ENCODE peak calls at places on chromosomes 11 and 22, in nine cellular contexts. A is transverse colon, S is tibial nerve, B is A549, O is ovary, M is esophagus muscularis mucosa, V is HepG2, H is stomach, P is K562. Y is an unnamed sample.

GRCh38 chr11:124586247-124586860 is 16.6 kb downstream of the OR8A1 start:
- DNase-seq in S (peak; percentile 43), H (peak; percentile 55), O (peak; percentile 50), A (peak; percentile 44), V (peak; percentile 33), P (peak; percentile 75), M (no peak), B (peak; percentile 50), Y (no peak)

GRCh38 chr11:19935507-19935906 is 222.9 kb downstream of the NAV2 start:
- DNase-seq in O (no peak), A (no peak), V (no peak), M (no peak), B (peak; percentile 31), H (no peak), S (no peak), P (no peak), Y (no peak)

GRCh38 chr11:69465236-69466000 is 16.0 kb upstream of the LINC01488 start:
- DNase-seq in A (peak; percentile 64), M (no peak), S (no peak), H (no peak), P (no peak), B (no peak), O (no peak), V (no peak), Y (no peak)

GRCh38 chr22:40044870-40045834 is 50.4 kb downstream of the FAM83F start:
- DNase-seq in S (no peak), M (no peak), P (peak; percentile 62), B (peak; percentile 25), H (peak; percentile 56), A (peak; percentile 68), V (peak; percentile 20), O (peak; percentile 75), Y (no peak)

GRCh38 chr22:27226666-27227065 is 569.3 kb downstream of the MIAT start:
- DNase-seq in B (no peak), O (no peak), M (no peak), A (no peak), V (no peak), H (no peak), S (no peak), P (no peak), Y (no peak)

GRCh38 chr22:50271519-50271970 is 1.4 kb upstream of the MAPK11 start:
- DNase-seq in O (peak; percentile 86), A (peak; percentile 75), S (no peak), P (peak; percentile 84), B (peak; percentile 52), M (no peak), V (peak; percentile 34), H (peak; percentile 77), Y (no peak)

GRCh38 chr11:20208622-20209090 is 48.4 kb upstream of the DBX1 start:
- DNase-seq in O (no peak), P (no peak), H (no peak), A (no peak), S (no peak), B (no peak), V (no peak), M (no peak), Y (no peak)

GRCh38 chr11:28727254-28727653 is 619.1 kb downstream of the METTL15 start:
- DNase-seq in S (no peak), M (no peak), H (no peak), P (no peak), V (no peak), A (no peak), B (no peak), O (no peak), Y (no peak)

GRCh38 chr11:60925685-60926267 is 1.5 kb downstream of the TMEM132A start:
- DNase-seq in B (peak; percentile 52), S (no peak), H (no peak), A (no peak), P (no peak), M (no peak), V (no peak), O (no peak), Y (no peak)

GRCh38 chr11:76797341-76798201 is 14.4 kb downstream of the TSKU start:
- DNase-seq in H (no peak), O (no peak), P (no peak), M (peak; percentile 86), V (no peak), S (no peak), B (no peak), A (no peak), Y (peak; percentile 77)

GRCh38 chr11:72113170-72113808 is 794 bp upstream of the ANAPC15 start:
- DNase-seq in H (no peak), A (no peak), V (no peak), P (no peak), B (no peak), S (no peak), O (no peak), M (no peak), Y (no peak)

GRCh38 chr11:125062931-125063428 is at the start of gene SLC37A2:
- DNase-seq in A (peak; percentile 73), B (peak; percentile 11), M (peak; percentile 92), V (peak; percentile 45), S (peak; percentile 37), P (no peak), O (peak; percentile 76), H (peak; percentile 73), Y (peak; percentile 82)

GRCh38 chr11:93525601-93526000 is 17.6 kb downstream of the SMCO4 start:
- DNase-seq in B (no peak), V (no peak), M (no peak), S (no peak), P (peak; percentile 36), O (no peak), A (no peak), H (no peak), Y (no peak)

GRCh38 chr22:42752912-42753311 is 32.2 kb upstream of the A4GALT start:
- DNase-seq in O (no peak), H (no peak), B (no peak), S (no peak), P (no peak), V (no peak), M (no peak), A (no peak), Y (no peak)

GRCh38 chr22:26979294-26979693 is 321.9 kb downstream of the MIAT start:
- DNase-seq in O (no peak), H (no peak), S (no peak), A (no peak), M (no peak), V (no peak), P (no peak), B (no peak), Y (no peak)

GRCh38 chr11:44404736-44405395 is 94.9 kb upstream of the ALX4 start:
- DNase-seq in P (no peak), S (no peak), V (no peak), M (no peak), A (no peak), B (no peak), H (no peak), O (no peak), Y (no peak)

GRCh38 chr11:30392977-30393376 is 70.1 kb downstream of the ARL14EP start:
- DNase-seq in H (no peak), S (no peak), P (no peak), V (no peak), O (no peak), A (no peak), M (no peak), B (no peak), Y (no peak)

DNA sequence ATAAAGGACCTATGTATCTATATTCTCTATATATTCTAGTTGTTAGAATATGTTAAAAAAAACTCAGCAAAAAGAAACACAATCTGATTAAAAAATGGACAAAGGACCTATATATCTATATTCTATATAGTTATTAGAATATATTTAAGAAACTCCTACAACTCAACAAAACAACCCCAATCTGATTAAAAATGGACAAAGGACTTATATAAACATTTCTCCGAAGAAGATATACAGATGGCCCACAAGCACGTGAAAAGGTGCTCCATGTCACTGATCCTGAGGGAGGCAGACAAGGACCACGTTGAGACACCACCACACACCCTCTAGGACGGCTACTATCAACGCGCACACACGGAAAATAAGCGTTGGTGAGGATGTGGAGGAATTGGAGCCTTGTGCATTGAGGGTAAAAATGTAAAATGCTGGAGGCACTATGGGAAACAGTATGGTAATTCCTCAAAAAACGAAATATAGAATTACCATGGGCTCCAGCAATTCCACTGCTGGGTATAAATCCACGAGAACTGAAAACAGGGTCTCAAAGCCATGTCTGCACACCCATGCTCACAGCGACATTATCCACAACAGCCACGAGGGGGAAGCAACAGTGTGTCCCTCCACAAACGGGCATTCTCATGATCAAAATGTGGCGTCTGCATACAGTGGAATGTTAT is 22.7 kb downstream of the YPEL1 start:
- DNase-seq in H (peak; percentile 69), V (peak; percentile 77), M (no peak), A (peak; percentile 59), B (peak; percentile 72), P (peak; percentile 99), S (no peak), O (peak; percentile 69), Y (no peak)
- TF ChIP-seq EP300 in H (no peak), V (no peak), M (no peak), A (no peak), B (no peak), P (peak; percentile 64), S (no peak), O (no peak), Y (no peak)

GRCh38 chr11:35949242-35949641 is 5.4 kb downstream of the LDLRAD3 start:
- DNase-seq in A (no peak), M (no peak), V (no peak), H (no peak), B (no peak), P (no peak), O (no peak), S (no peak), Y (no peak)
- TF ChIP-seq POLR2A in A (no peak), M (no peak), V (no peak), H (no peak), B (no peak), P (no peak), O (no peak), S (no peak), Y (no peak)

GRCh38 chr11:12640355-12640754 is 33.9 kb upstream of the TEAD1 start:
- DNase-seq in O (no peak), H (no peak), A (no peak), P (no peak), S (no peak), B (no peak), V (no peak), M (no peak), Y (no peak)
- TF ChIP-seq EP300 in O (no peak), H (no peak), A (no peak), P (no peak), S (no peak), B (no peak), V (no peak), M (no peak), Y (no peak)

DNA sequence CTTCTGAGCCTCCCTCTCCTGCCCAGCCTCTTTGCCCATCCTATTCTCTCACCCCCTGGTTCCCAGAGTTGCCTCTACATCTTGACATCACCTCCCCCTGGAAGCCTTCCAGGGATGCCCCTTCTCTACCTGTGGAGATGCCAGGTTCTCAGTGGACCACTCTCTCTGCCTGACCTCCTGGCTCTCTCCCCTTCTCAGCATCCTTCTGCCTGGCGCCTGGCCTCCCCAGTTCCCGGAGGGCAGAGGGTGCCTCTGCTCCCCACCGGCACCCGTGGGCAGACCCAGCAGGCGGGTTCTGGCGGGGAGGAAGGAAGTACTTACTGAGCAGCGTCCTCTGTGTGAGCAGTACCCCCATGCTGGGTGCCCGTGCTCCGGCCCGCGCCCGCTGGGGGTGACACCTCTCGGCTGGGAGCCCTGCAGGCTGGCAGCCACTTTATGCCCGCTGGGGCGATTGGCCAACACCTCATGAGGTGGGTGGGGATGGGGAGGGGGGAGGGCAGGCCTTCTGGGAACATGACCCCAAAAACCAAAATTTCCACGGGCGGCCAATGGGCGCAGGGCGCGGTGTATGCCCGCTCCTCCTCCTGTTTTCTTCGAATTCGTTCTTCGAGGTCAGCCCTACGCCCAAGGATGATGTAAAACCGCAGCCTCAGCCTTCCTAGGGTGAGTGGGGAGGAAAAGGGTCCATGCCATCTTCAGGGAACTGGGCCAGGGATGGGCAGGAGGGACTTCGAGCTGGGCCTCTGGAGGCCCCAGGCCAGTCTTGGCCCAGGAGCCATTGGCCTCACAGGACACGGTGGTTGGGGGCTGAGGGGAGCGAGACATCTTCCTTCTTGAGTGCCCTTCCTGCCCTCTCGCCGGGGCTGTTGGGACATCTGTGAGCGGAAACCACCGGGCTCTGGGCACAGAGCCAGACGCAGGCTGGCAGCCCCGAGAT is at the start of gene OSM:
- DNase-seq in O (no peak), P (no peak), H (peak; percentile 70), B (no peak), A (peak; percentile 74), S (no peak), V (no peak), M (no peak), Y (no peak)
- TF ChIP-seq POLR2A in O (no peak), P (no peak), H (no peak), B (no peak), A (no peak), S (no peak), V (no peak), M (no peak), Y (no peak)